ENCODE peak calls at places on chromosomes 12 and 14, in four cellular contexts. One of them, this sample, is unnamed.

GRCh38 chr12:105574056-105574715 is 243.7 kb downstream of the C12orf75 start:
- DNase-seq in psoas muscle: no peak
- DNase-seq in heart right ventricle: no peak
- DNase-seq in left ventricle myocardium inferior: no peak
- DNase-seq in this sample: no peak

GRCh38 chr12:57146092-57146491 is 1.3 kb downstream of the LRP1-AS start:
- DNase-seq in psoas muscle: no peak
- DNase-seq in left ventricle myocardium inferior: no peak
- DNase-seq in heart right ventricle: no peak
- DNase-seq in this sample: no peak

GRCh38 chr12:55972906-55973597 is 826 bp upstream of the RAB5B start:
- DNase-seq in psoas muscle: no peak
- DNase-seq in heart right ventricle: no peak
- DNase-seq in left ventricle myocardium inferior: no peak
- DNase-seq in this sample: no peak

GRCh38 chr12:69254046-69254445 is 14.7 kb downstream of the CPSF6 start:
- DNase-seq in psoas muscle: no peak
- DNase-seq in heart right ventricle: no peak
- DNase-seq in left ventricle myocardium inferior: no peak
- DNase-seq in this sample: no peak

GRCh38 chr14:61602733-61603077 is 92.6 kb upstream of the HIF1A start:
- DNase-seq in psoas muscle: no peak
- DNase-seq in heart right ventricle: no peak
- DNase-seq in left ventricle myocardium inferior: no peak
- DNase-seq in this sample: no peak

GRCh38 chr14:99605299-99605961 is 1.4 kb upstream of the CCDC85C start:
- DNase-seq in left ventricle myocardium inferior: peak; percentile 59
- DNase-seq in heart right ventricle: peak; percentile 34
- DNase-seq in psoas muscle: peak; percentile 60
- DNase-seq in this sample: no peak

GRCh38 chr12:65533177-65533883 is 254.8 kb downstream of the MSRB3 start:
- DNase-seq in psoas muscle: no peak
- DNase-seq in heart right ventricle: no peak
- DNase-seq in left ventricle myocardium inferior: no peak
- DNase-seq in this sample: no peak

GRCh38 chr12:95412826-95413311 is 61.1 kb upstream of the METAP2 start:
- DNase-seq in psoas muscle: no peak
- DNase-seq in heart right ventricle: no peak
- DNase-seq in left ventricle myocardium inferior: no peak
- DNase-seq in this sample: no peak

GRCh38 chr14:89773644-89774316 is 180.8 kb downstream of the EFCAB11 start:
- DNase-seq in left ventricle myocardium inferior: peak; percentile 46
- DNase-seq in psoas muscle: peak; percentile 58
- DNase-seq in heart right ventricle: no peak
- DNase-seq in this sample: no peak

GRCh38 chr12:62934799-62935674 is at the start of gene PPM1H:
- DNase-seq in psoas muscle: peak; percentile 58
- DNase-seq in left ventricle myocardium inferior: peak; percentile 76
- DNase-seq in heart right ventricle: peak; percentile 73
- DNase-seq in this sample: peak; percentile 65

GRCh38 chr14:63727736-63728728 is at the start of gene SGPP1:
- DNase-seq in psoas muscle: peak; percentile 84
- DNase-seq in heart right ventricle: peak; percentile 77
- DNase-seq in left ventricle myocardium inferior: peak; percentile 84
- DNase-seq in this sample: peak; percentile 75

GRCh38 chr12:117903441-117903840 is 65.3 kb downstream of the KSR2 start:
- DNase-seq in heart right ventricle: no peak
- DNase-seq in psoas muscle: no peak
- DNase-seq in left ventricle myocardium inferior: no peak
- DNase-seq in this sample: no peak

GRCh38 chr12:19959353-19959752 is 409.0 kb upstream of the PDE3A start:
- DNase-seq in heart right ventricle: no peak
- DNase-seq in psoas muscle: no peak
- DNase-seq in left ventricle myocardium inferior: no peak
- DNase-seq in this sample: no peak

GRCh38 chr14:24150567-24150966 is 3.3 kb downstream of the RNF31 start:
- DNase-seq in psoas muscle: no peak
- DNase-seq in heart right ventricle: no peak
- DNase-seq in left ventricle myocardium inferior: no peak
- DNase-seq in this sample: no peak

GRCh38 chr14:53193193-53193592 is 40.1 kb upstream of the DDHD1 start:
- DNase-seq in psoas muscle: no peak
- DNase-seq in left ventricle myocardium inferior: no peak
- DNase-seq in heart right ventricle: no peak
- DNase-seq in this sample: no peak

GRCh38 chr12:32118806-32119205 is 12.2 kb downstream of the BICD1 start:
- DNase-seq in heart right ventricle: no peak
- DNase-seq in left ventricle myocardium inferior: no peak
- DNase-seq in psoas muscle: no peak
- DNase-seq in this sample: no peak

GRCh38 chr12:8697120-8697475 is 693 bp upstream of the RIMKLB start:
- DNase-seq in psoas muscle: no peak
- DNase-seq in heart right ventricle: peak; percentile 36
- DNase-seq in left ventricle myocardium inferior: no peak
- DNase-seq in this sample: no peak

DNA sequence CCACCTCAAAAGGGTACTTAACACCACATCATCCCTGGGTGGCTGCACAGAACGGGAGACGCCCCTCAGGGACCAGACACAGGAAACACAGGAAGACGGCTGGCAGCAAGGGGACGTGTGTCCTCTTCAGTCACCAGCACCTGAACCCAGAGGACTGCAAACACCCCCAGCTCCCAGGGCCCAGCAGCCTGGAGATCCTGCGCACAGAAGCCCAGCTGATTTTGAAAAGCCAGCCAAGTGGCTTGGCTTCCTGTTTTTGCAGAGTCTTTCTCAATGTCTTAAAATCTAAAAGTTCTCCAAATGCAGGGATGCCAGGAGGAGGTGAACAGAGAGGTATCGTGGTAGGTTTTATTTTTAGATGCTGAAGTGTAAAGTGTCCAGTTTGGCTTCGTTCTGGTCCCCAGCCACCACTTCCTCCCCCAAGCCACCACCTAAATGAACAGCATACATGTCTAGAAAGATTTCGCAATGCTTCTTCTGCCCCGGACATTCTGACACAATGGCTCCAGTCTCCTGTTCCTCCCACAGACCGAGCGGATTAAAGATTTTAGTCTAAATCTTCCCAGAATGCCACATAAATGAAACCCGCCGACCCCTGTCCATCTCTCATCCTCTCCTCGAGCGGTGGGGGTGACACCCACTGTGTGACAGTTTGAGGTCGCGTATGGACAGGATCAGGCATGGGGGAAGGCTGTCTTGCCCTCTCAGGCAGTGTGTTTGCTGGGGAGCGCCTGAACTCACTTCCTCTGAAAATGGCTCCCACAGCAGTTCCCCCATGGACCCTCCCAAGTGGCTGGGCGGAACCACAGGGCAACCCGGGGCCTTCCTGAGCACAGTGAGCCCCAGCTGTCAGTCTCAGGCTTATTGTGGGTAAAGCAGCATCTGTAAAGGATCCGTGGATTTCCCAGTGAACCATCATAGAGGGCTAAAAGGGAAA is 41.6 kb downstream of the ITPK1 start:
- DNase-seq in left ventricle myocardium inferior: peak; percentile 55
- DNase-seq in psoas muscle: peak; percentile 41
- DNase-seq in heart right ventricle: no peak
- DNase-seq in this sample: peak; percentile 74
- H3K4me3 ChIP-seq in left ventricle myocardium inferior: peak overlapping the region; percentile 47
- H3K4me3 ChIP-seq in psoas muscle: no peak overlapping the region
- H3K4me3 ChIP-seq in heart right ventricle: peak overlapping the region; percentile 7
- H3K4me3 ChIP-seq in this sample: no peak overlapping the region

DNA sequence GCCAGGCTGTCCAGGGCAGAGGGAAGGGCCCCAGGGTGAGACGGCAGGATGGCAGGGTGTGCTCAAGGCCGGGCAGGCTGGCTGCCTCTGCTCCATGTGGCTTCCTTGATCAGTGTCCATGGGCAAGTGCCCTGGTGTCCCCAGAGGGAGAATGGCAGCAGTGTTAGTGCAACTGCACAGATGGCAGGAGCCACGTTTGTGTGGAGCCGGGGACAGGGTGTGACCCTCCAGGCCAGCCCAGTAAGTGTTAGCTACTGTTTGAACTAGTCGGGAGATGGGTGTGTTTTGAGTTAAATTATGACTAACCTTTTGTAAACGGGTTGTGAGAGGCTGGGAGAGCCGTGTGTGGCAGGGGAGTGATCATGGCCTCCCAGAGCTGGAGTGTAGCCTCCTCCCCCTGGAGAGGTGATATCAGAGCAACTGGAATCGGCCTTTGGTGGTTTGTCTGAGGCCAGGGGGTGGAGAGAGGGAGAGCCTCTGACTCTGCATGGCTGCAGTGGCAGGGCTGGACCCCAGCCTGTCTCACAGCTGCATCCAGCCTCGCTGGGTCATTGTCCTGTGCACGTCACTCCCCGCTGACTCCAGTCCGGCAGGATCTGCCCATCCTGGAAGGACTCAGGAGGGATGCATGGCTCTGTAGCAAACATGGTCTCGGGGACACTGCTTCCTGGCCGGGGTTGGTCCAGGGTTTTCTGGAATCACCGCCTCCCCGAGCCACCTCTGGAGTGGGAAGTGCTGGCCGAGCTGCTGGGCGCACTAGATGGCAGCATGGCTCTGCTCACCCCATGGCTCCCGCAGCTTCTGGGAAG is 27.8 kb downstream of the AACS start:
- DNase-seq in left ventricle myocardium inferior: peak; percentile 59
- DNase-seq in heart right ventricle: no peak
- DNase-seq in psoas muscle: peak; percentile 35
- DNase-seq in this sample: peak; percentile 73
- H3K27ac ChIP-seq in left ventricle myocardium inferior: peak overlapping the region; percentile 67
- H3K27ac ChIP-seq in heart right ventricle: peak overlapping the region; percentile 49
- H3K27ac ChIP-seq in psoas muscle: no peak overlapping the region
- H3K27ac ChIP-seq in this sample: peak overlapping the region; percentile 32

GRCh38 chr14:77123381-77124344 is 17.9 kb downstream of the ZDHHC22 start:
- DNase-seq in heart right ventricle: peak; percentile 51
- DNase-seq in psoas muscle: no peak
- DNase-seq in left ventricle myocardium inferior: peak; percentile 55
- DNase-seq in this sample: no peak
- H3K4me3 ChIP-seq in heart right ventricle: no peak overlapping the region
- H3K4me3 ChIP-seq in psoas muscle: no peak overlapping the region
- H3K4me3 ChIP-seq in left ventricle myocardium inferior: no peak overlapping the region
- H3K4me3 ChIP-seq in this sample: no peak overlapping the region

GRCh38 chr14:103530390-103530789 is 1.4 kb downstream of the TRMT61A start:
- DNase-seq in left ventricle myocardium inferior: no peak
- DNase-seq in heart right ventricle: no peak
- DNase-seq in psoas muscle: peak; percentile 23
- DNase-seq in this sample: no peak

GRCh38 chr14:103530831-103531230 is 1.8 kb downstream of the TRMT61A start:
- DNase-seq in heart right ventricle: no peak
- DNase-seq in left ventricle myocardium inferior: no peak
- DNase-seq in psoas muscle: no peak
- DNase-seq in this sample: no peak

GRCh38 chr14:103528512-103529382 is at the start of gene TRMT61A:
- DNase-seq in psoas muscle: peak; percentile 89
- DNase-seq in left ventricle myocardium inferior: peak; percentile 91
- DNase-seq in heart right ventricle: peak; percentile 91
- DNase-seq in this sample: peak; percentile 91

GRCh38 chr14:103528158-103528511 is 861 bp upstream of the TRMT61A start:
- DNase-seq in heart right ventricle: no peak
- DNase-seq in left ventricle myocardium inferior: no peak
- DNase-seq in psoas muscle: peak; percentile 21
- DNase-seq in this sample: no peak

GRCh38 chr14:103529383-103530365 is 678 bp downstream of the TRMT61A start:
- DNase-seq in psoas muscle: no peak
- DNase-seq in heart right ventricle: no peak
- DNase-seq in left ventricle myocardium inferior: no peak
- DNase-seq in this sample: no peak
- H3K27ac ChIP-seq in psoas muscle: peak overlapping the region; percentile 88
- H3K27ac ChIP-seq in heart right ventricle: peak overlapping the region; percentile 89
- H3K27ac ChIP-seq in left ventricle myocardium inferior: peak overlapping the region; percentile 96
- H3K27ac ChIP-seq in this sample: peak overlapping the region; percentile 98

GRCh38 chr14:40679256-40679655 is 927.4 kb upstream of the LRFN5 start:
- DNase-seq in left ventricle myocardium inferior: no peak
- DNase-seq in heart right ventricle: no peak
- DNase-seq in psoas muscle: no peak
- DNase-seq in this sample: no peak
- H3K4me3 ChIP-seq in left ventricle myocardium inferior: no peak overlapping the region
- H3K4me3 ChIP-seq in heart right ventricle: no peak overlapping the region
- H3K4me3 ChIP-seq in psoas muscle: no peak overlapping the region
- H3K4me3 ChIP-seq in this sample: no peak overlapping the region

GRCh38 chr14:104087505-104087904 is 2.0 kb downstream of the ASPG start:
- DNase-seq in heart right ventricle: no peak
- DNase-seq in psoas muscle: peak; percentile 13
- DNase-seq in left ventricle myocardium inferior: no peak
- DNase-seq in this sample: no peak
- H3K27ac ChIP-seq in heart right ventricle: peak overlapping the region; percentile 50
- H3K27ac ChIP-seq in psoas muscle: no peak overlapping the region
- H3K27ac ChIP-seq in left ventricle myocardium inferior: peak overlapping the region; percentile 86
- H3K27ac ChIP-seq in this sample: peak overlapping the region; percentile 91

GRCh38 chr14:101875041-101875725 is 89.2 kb upstream of the DYNC1H1 start:
- DNase-seq in left ventricle myocardium inferior: no peak
- DNase-seq in psoas muscle: no peak
- DNase-seq in heart right ventricle: no peak
- DNase-seq in this sample: no peak
- H3K4me3 ChIP-seq in left ventricle myocardium inferior: no peak overlapping the region
- H3K4me3 ChIP-seq in psoas muscle: no peak overlapping the region
- H3K4me3 ChIP-seq in heart right ventricle: no peak overlapping the region
- H3K4me3 ChIP-seq in this sample: no peak overlapping the region

DNA sequence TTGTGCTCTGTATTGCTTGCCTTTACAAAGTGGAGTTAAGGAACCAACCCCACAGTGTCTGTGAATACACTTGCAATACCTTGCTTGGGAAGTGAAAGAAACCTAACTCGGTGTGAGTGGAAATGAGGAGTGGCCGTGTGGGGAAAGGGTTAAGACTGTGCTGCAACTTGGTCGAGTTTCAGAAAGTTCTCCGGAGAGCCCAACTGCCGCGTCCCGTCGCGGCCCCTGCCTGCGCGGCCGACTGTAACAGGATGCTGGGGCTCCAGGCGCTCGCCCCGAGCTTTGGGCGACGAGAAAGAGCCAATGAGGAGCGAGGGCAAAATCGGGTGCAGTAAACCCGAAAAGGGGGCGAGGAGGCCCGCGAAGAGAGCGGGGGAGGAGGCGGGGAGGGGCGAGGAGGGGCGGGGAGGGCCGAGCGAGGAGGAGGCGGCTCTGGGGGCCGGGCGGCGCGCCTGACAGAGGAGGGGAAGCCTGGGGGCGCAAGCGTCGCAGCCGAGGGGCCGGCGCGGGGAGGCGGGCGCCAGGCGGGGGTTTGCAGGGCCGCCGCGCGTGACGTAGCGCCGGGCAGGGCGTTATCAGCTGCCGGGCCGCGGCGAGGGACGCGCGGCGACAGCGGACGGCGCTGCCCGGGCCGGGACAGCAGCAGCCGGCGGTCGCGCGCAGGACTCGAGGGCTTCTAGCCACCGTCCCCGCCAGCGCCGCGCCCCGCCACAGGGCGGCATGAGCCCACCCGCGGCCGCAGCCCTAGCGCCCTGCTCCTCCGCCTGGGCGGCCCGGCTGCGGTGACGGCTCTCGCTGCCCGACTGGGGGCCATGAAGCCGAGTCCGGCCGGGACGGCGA is at the start of gene DACT1:
- DNase-seq in left ventricle myocardium inferior: peak; percentile 76
- DNase-seq in psoas muscle: peak; percentile 70
- DNase-seq in heart right ventricle: peak; percentile 51
- DNase-seq in this sample: peak; percentile 70
- H3K27ac ChIP-seq in left ventricle myocardium inferior: peak within 1 kb of the TSS; percentile 90
- H3K27ac ChIP-seq in psoas muscle: peak within 1 kb of the TSS; percentile 68
- H3K27ac ChIP-seq in heart right ventricle: peak within 1 kb of the TSS; percentile 91
- H3K27ac ChIP-seq in this sample: peak within 1 kb of the TSS; percentile 95